ENCODE peak calls at places on chromosomes 4 and X, in six cellular contexts. Z is brain microvascular endothelial cell, T is nucleus accumbens, A is ecto neural progenitor cell, E is skeletal muscle cell, W is T-helper 2 cell. R is an unnamed sample.

GRCh38 chr4:71411976-71412375 is 73.2 kb downstream of the SLC4A4 start:
- DNase-seq in Z (no peak), T (no peak), A (no peak), E (no peak), W (no peak), R (no peak)

GRCh38 chrX:8988456-8988855 is 45.5 kb downstream of the FAM9B start:
- DNase-seq in Z (peak; percentile 10), T (no peak), A (no peak), E (peak; percentile 16), W (no peak), R (no peak)

GRCh38 chr4:148397006-148397673 is 45.1 kb downstream of the NR3C2 start:
- DNase-seq in Z (no peak), T (no peak), A (no peak), E (no peak), W (no peak), R (no peak)

GRCh38 chr4:7561557-7561956 is 126.8 kb upstream of the PSAPL1 start:
- DNase-seq in Z (no peak), T (no peak), A (no peak), E (no peak), W (no peak), R (no peak)

GRCh38 chr4:85697864-85698263 is 222.9 kb downstream of the ARHGAP24 start:
- DNase-seq in Z (no peak), T (no peak), A (no peak), E (no peak), W (no peak), R (no peak)

GRCh38 chr4:186204611-186205144 is 13.3 kb downstream of the CYP4V2 start:
- DNase-seq in Z (no peak), T (no peak), A (no peak), E (no peak), W (peak; percentile 16), R (no peak)

GRCh38 chrX:108020631-108021030 is 24.2 kb upstream of the VSIG1 start:
- DNase-seq in Z (no peak), T (no peak), A (no peak), E (no peak), W (no peak), R (no peak)

GRCh38 chrX:48989483-48989882 is 12.6 kb downstream of the GRIPAP1 start:
- DNase-seq in Z (no peak), T (no peak), A (no peak), E (no peak), W (no peak), R (no peak)

GRCh38 chr4:174657472-174657871 is 135.2 kb upstream of the HPGD start:
- DNase-seq in Z (no peak), T (no peak), A (no peak), E (no peak), W (no peak), R (no peak)

GRCh38 chr4:2071912-2072867 is 13.1 kb downstream of the NAT8L start:
- DNase-seq in Z (no peak), T (no peak), A (no peak), E (no peak), W (no peak), R (no peak)

GRCh38 chr4:164937576-164938270 is 39.7 kb downstream of the TRIM61 start:
- DNase-seq in Z (peak; percentile 22), T (no peak), A (no peak), E (peak; percentile 20), W (no peak), R (no peak)

GRCh38 chr4:1245481-1246051 is 3.4 kb downstream of the CTBP1 start:
- DNase-seq in Z (no peak), T (no peak), A (no peak), E (no peak), W (no peak), R (no peak)

GRCh38 chr4:1345905-1346780 is 865 bp upstream of the UVSSA start:
- DNase-seq in Z (peak; percentile 40), T (peak; percentile 38), A (peak; percentile 79), E (no peak), W (peak; percentile 27), R (no peak)

GRCh38 chrX:6293716-6294115 is 65.0 kb upstream of the NLGN4X start:
- DNase-seq in Z (no peak), T (no peak), A (no peak), E (no peak), W (no peak), R (no peak)

GRCh38 chr4:46889410-46889809 is 19.6 kb downstream of the COX7B2 start:
- DNase-seq in Z (no peak), T (no peak), A (no peak), E (no peak), W (no peak), R (no peak)

GRCh38 chr4:67218883-67219282 is 326.4 kb downstream of the CENPC start:
- DNase-seq in Z (no peak), T (no peak), A (no peak), E (no peak), W (no peak), R (no peak)

GRCh38 chrX:39854772-39855747 is 242.7 kb downstream of the BCOR start:
- DNase-seq in Z (no peak), T (no peak), A (no peak), E (no peak), W (peak; percentile 64), R (no peak)

GRCh38 chrX:108162265-108162664 is 70.7 kb downstream of the ATG4A start:
- DNase-seq in Z (no peak), T (no peak), A (no peak), E (no peak), W (no peak), R (no peak)

GRCh38 chrX:50865311-50865710 is 45.2 kb upstream of the BMP15 start:
- DNase-seq in Z (no peak), T (no peak), A (no peak), E (no peak), W (no peak), R (no peak)

R was measured in SW 1271.